ENCODE peak calls at places on chromosome 3, in five cellular contexts. X, I, Y, P and D are unnamed samples.

GRCh38 chr3:81580399-81580798 is 181.0 kb downstream of the GBE1 start:
- DNase-seq in X (no peak), I (no peak), Y (no peak), P (peak), D (no peak)

GRCh38 chr3:13770390-13771169 is 109.3 kb downstream of the WNT7A start:
- DNase-seq in X (no peak), I (no peak), Y (no peak), P (no peak), D (no peak)

GRCh38 chr3:120528163-120528562 is 68.0 kb upstream of the NDUFB4 start:
- DNase-seq in X (no peak), I (no peak), Y (no peak), P (no peak), D (no peak)

GRCh38 chr3:143963946-143964345 is 7.7 kb upstream of the DIPK2A start:
- DNase-seq in X (no peak), I (no peak), Y (no peak), P (no peak), D (no peak)

GRCh38 chr3:34150987-34151386 is 352.6 kb downstream of the PDCD6IP start:
- DNase-seq in X (no peak), I (no peak), Y (no peak), P (no peak), D (no peak)

GRCh38 chr3:122366379-122366749 is 16.7 kb downstream of the MIX23 start:
- DNase-seq in X (no peak), I (no peak), Y (no peak), P (no peak), D (no peak)

GRCh38 chr3:123090700-123091585 is 24.1 kb downstream of the PDIA5 start:
- DNase-seq in X (no peak), I (no peak), Y (no peak), P (peak), D (no peak)

GRCh38 chr3:55466526-55466925 is 20.6 kb downstream of the WNT5A start:
- DNase-seq in X (no peak), I (no peak), Y (no peak), P (no peak), D (no peak)

GRCh38 chr3:52106951-52107611 is 47.1 kb downstream of the POC1A start:
- DNase-seq in X (no peak), I (no peak), Y (no peak), P (no peak), D (no peak)

GRCh38 chr3:99851955-99852354 is 34.3 kb downstream of the CMSS1 start:
- DNase-seq in X (no peak), I (no peak), Y (no peak), P (no peak), D (no peak)

GRCh38 chr3:99848433-99848832 is 30.8 kb downstream of the CMSS1 start:
- DNase-seq in X (no peak), I (no peak), Y (no peak), P (no peak), D (no peak)

GRCh38 chr3:99846472-99846871 is 28.8 kb downstream of the CMSS1 start:
- DNase-seq in X (peak), I (peak), Y (peak), P (no peak), D (no peak)

GRCh38 chr3:99852851-99853250 is 35.2 kb downstream of the CMSS1 start:
- DNase-seq in X (no peak), I (no peak), Y (no peak), P (no peak), D (no peak)

DNA sequence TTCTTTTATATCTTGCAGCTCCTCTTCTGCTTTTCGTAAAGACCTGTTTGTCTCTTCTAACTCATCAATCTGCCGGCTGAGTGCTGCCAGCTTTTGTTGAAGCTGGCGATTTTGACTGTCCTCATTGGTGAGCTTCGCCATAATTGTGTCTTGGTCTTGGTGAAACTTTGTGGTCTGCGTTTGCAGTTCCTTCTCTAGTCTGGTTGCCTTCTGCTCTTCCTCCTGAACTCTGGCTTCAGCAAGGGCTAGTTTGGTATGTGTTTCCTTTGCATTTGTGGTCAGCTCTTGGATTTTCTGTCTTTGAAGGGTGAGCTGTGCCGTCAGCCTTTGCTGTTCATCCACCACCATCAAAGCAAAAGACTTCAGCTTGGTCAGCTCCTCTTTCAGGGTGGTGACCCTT is 32.9 kb downstream of the CMSS1 start:
- DNase-seq in X (no peak), I (no peak), Y (no peak), P (no peak), D (no peak)
- H3K27ac ChIP-seq in X (no peak), I (no peak), Y (no peak), P (no peak), D (no peak)

GRCh38 chr3:56773588-56774330 is 28.0 kb downstream of the ARHGEF3 start:
- DNase-seq in X (no peak), I (no peak), Y (no peak), P (no peak), D (no peak)

GRCh38 chr3:56776551-56776950 is 25.2 kb downstream of the ARHGEF3 start:
- DNase-seq in X (no peak), I (no peak), Y (no peak), P (no peak), D (no peak)

GRCh38 chr3:56775356-56775914 is 26.3 kb downstream of the ARHGEF3 start:
- DNase-seq in X (no peak), I (no peak), Y (no peak), P (no peak), D (no peak)

GRCh38 chr3:56778904-56779303 is 22.8 kb downstream of the ARHGEF3 start:
- DNase-seq in X (no peak), I (no peak), Y (no peak), P (no peak), D (no peak)

GRCh38 chr3:56775931-56776461 is 25.8 kb downstream of the ARHGEF3 start:
- DNase-seq in X (peak), I (no peak), Y (no peak), P (no peak), D (no peak)
- H3K4me2 ChIP-seq in X (peak), I (no peak), Y (no peak), P (no peak), D (no peak)

DNA sequence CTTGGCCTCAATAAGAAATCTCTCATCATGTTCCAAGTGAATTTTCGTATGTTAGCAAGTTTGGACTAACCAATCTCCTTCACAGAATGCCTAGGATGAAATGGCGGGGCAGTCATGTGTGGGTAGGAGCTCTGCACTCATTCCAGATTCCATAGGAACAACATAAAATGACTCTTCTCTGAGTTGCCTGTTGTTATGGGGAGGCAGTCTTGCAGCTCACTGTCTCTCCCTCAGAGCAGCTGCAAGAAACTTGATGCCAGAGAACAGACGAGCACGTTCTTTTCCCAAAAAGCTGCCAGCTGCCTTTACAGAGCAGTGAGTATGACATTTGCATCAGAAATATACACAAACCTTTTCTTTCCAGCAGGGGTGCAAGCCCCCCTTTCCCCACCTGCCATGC is 34.1 kb downstream of the SPATA12 start:
- DNase-seq in X (peak), I (no peak), Y (no peak), P (no peak), D (no peak)
- H3K9ac ChIP-seq in X (no peak), I (no peak), Y (no peak), P (no peak), D (no peak)

GRCh38 chr3:107670991-107671390 is 148.2 kb downstream of the BBX start:
- DNase-seq in X (no peak), I (no peak), Y (no peak), P (no peak), D (no peak)

GRCh38 chr3:107668963-107669362 is 146.2 kb downstream of the BBX start:
- DNase-seq in X (no peak), I (no peak), Y (no peak), P (no peak), D (no peak)

GRCh38 chr3:107669669-107670068 is 146.9 kb downstream of the BBX start:
- DNase-seq in X (no peak), I (no peak), Y (no peak), P (no peak), D (no peak)

GRCh38 chr3:107666853-107667252 is 144.1 kb downstream of the BBX start:
- DNase-seq in X (no peak), I (no peak), Y (no peak), P (no peak), D (no peak)

DNA sequence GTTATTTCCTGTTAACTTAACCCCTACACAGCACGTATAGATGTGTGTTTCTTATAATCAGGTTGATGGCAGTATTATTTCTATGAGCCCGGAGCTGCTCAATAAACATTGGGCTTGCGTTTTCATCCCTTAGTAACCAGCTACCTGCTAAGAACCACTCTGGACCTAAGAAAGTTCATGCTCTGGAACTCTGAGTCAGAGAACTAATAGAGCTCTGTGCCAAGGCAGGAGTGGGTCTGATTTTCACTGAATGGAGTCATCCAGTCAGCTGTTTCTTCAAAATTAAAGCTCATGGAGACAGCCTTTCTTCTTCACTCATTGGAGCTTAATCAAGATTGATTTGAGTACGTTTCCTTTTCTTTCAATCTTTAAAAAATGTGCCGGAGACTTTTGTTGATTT is 145.6 kb downstream of the BBX start:
- DNase-seq in X (no peak), I (no peak), Y (no peak), P (no peak), D (no peak)
- H3K27ac ChIP-seq in X (no peak), I (no peak), Y (no peak), P (no peak), D (no peak)

GRCh38 chr3:184932777-184933176 is 120.8 kb downstream of the VPS8 start:
- DNase-seq in X (no peak), I (no peak), Y (no peak), P (no peak), D (no peak)
- H3K4me2 ChIP-seq in X (no peak), I (no peak), Y (no peak), P (no peak), D (no peak)

DNA sequence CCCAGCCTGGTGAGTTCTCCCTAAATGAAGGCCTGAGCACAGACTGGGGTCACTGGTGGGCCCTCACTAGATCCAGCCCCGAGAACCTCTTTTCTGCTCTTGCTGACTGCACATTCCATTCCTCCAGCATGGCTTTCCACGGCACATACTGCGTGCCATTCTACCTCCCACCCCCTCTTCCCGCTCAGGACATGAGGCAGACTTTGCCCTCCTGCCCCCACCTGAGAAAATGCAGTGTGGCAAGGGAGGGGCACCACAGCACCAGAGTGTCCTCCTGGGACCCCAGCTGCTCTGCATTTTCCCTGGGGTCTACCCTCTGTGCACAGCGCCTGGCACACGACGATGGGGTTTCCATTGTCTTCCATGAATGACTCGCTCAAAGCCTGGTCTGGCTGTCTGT is 6.1 kb upstream of the SLCO2A1 start:
- DNase-seq in X (no peak), I (no peak), Y (no peak), P (no peak), D (no peak)
- H3K9ac ChIP-seq in X (no peak), I (no peak), Y (no peak), P (peak), D (no peak)

GRCh38 chr3:125356140-125357026 is 18.7 kb downstream of the ZNF148 start:
- DNase-seq in X (no peak), I (no peak), Y (no peak), P (no peak), D (no peak)

GRCh38 chr3:125357837-125358236 is 17.3 kb downstream of the ZNF148 start:
- DNase-seq in X (no peak), I (no peak), Y (no peak), P (no peak), D (no peak)

GRCh38 chr3:125359700-125360099 is 15.4 kb downstream of the ZNF148 start:
- DNase-seq in X (no peak), I (no peak), Y (no peak), P (no peak), D (no peak)

GRCh38 chr3:125357032-125357658 is 18.0 kb downstream of the ZNF148 start:
- DNase-seq in X (peak), I (peak), Y (peak), P (peak), D (no peak)

GRCh38 chr3:125358923-125359322 is 16.2 kb downstream of the ZNF148 start:
- DNase-seq in X (no peak), I (no peak), Y (no peak), P (no peak), D (no peak)
- H3K27ac ChIP-seq in X (no peak), I (no peak), Y (no peak), P (no peak), D (no peak)

DNA sequence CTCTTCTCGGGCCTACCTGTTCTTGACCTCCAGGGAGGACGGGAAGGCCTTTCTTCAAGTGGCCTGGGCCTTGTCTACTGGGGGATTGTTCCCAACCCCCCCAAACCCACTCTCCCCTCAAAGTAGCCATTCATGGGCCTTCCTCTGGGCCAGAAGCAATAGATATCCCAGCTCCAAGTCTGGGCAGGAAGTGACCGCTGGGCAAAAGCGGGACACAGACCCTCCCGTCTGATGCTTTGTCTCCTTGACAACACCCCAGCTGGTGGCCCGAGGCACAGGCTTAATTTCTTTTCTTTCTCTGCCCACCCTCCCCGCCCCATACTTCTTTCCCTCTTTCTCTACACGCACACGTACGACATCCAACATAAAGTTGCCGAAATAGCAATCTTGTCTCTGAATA is 41.4 kb upstream of the FEZF2 start:
- DNase-seq in X (no peak), I (no peak), Y (no peak), P (peak), D (no peak)
- H3K4me2 ChIP-seq in X (no peak), I (no peak), Y (no peak), P (peak), D (no peak)

DNA sequence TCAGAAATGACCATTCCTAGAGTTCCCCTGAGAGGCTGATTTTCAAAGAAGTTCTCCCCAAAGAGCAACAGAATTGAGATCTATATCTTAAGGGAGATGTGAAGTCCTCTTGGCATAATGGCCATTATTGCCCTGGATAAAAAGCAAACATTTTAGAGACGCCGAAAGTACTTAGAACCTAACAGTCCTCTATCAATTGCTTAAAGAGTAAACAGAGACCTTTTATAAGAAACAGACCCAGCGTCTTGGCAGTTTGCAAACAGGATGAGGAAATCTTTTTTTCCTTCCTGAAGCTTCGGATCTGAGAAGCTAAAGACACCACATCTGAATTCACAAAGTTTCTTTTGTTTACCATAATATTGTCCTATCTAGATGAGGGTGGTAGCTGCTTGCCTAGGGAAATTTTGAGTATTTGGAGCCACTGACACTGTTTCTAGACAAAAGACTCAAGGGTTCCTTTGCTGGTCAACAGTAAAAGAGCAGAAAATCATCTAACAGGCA is 59.9 kb upstream of the LIMD1 start:
- DNase-seq in X (no peak), I (peak), Y (no peak), P (no peak), D (no peak)
- H3K9ac ChIP-seq in X (no peak), I (no peak), Y (no peak), P (no peak), D (no peak)

GRCh38 chr3:18288243-18288642 is 136.9 kb downstream of the SATB1 start:
- DNase-seq in X (no peak), I (no peak), Y (no peak), P (no peak), D (no peak)
- H3K27ac ChIP-seq in X (no peak), I (no peak), Y (no peak), P (no peak), D (no peak)